ENCODE peak calls at places on chromosomes 12 and 14, in six cellular contexts. U is NCI-H1105 treated with DMSO at 0.1 percent for 48 hours, R is right atrium auricular region, Y is T-helper 1 cell, A is mucosa of gallbladder, G is H4. I is an unnamed sample.

GRCh38 chr14:55127491-55127951 is 1.5 kb upstream of the LGALS3 start:
- DNase-seq in U (no peak), R (peak; percentile 56), Y (no peak), A (no peak), G (no peak), I (no peak)

GRCh38 chr12:14958361-14959125 is 2.9 kb downstream of the ARHGDIB start:
- DNase-seq in U (no peak), R (no peak), Y (peak; percentile 33), A (no peak), G (no peak), I (no peak)

GRCh38 chr14:50335389-50335788 is 23.3 kb downstream of the DMAC2L start:
- DNase-seq in U (peak; percentile 74), R (peak; percentile 72), Y (no peak), A (peak; percentile 60), G (no peak), I (no peak)

GRCh38 chr12:50188875-50189575 is 21.9 kb upstream of the CERS5 start:
- DNase-seq in U (no peak), R (no peak), Y (peak; percentile 66), A (no peak), G (no peak), I (no peak)

GRCh38 chr12:98440165-98440581 is 75.2 kb upstream of the TMPO start:
- DNase-seq in U (no peak), R (peak; percentile 94), Y (no peak), A (peak; percentile 74), G (peak; percentile 77), I (no peak)

GRCh38 chr12:119841433-119842210 is 35.5 kb downstream of the CIT start:
- DNase-seq in U (no peak), R (no peak), Y (no peak), A (no peak), G (peak; percentile 12), I (no peak)

GRCh38 chr12:53660064-53660463 is 15.8 kb downstream of the ATP5MC2 start:
- DNase-seq in U (no peak), R (no peak), Y (no peak), A (peak; percentile 21), G (no peak), I (no peak)

GRCh38 chr12:132027636-132028035 is 77.9 kb downstream of the EP400 start:
- DNase-seq in U (no peak), R (no peak), Y (no peak), A (no peak), G (no peak), I (no peak)

GRCh38 chr12:13099910-13100609 is 3.4 kb downstream of the GSG1 start:
- DNase-seq in U (peak; percentile 37), R (no peak), Y (no peak), A (no peak), G (no peak), I (no peak)

GRCh38 chr12:80598004-80598606 is 109.3 kb upstream of the MYF6 start:
- DNase-seq in U (no peak), R (no peak), Y (no peak), A (no peak), G (peak; percentile 42), I (no peak)

GRCh38 chr14:97219356-97220017 is 422.3 kb downstream of the VRK1 start:
- DNase-seq in U (no peak), R (no peak), Y (peak; percentile 2), A (no peak), G (no peak), I (no peak)

I was measured in CD8-positive, alpha-beta memory T cell.